ENCODE peak calls at places on chromosomes 5 and 9, in four cellular contexts. One of them, this sample, is unnamed.

GRCh38 chr5:61881821-61882220 is 424.2 kb upstream of the KIF2A start:
- DNase-seq in Caki2: peak; percentile 28
- DNase-seq in GM13976: no peak
- DNase-seq in GM03348: peak; percentile 64
- DNase-seq in this sample: no peak

GRCh38 chr9:123761905-123762605 is 167.9 kb downstream of the DENND1A start:
- DNase-seq in Caki2: peak; percentile 12
- DNase-seq in GM13976: no peak
- DNase-seq in GM03348: peak; percentile 12
- DNase-seq in this sample: no peak

GRCh38 chr5:89123607-89124006 is 240.6 kb upstream of the MEF2C start:
- DNase-seq in Caki2: no peak
- DNase-seq in GM13976: no peak
- DNase-seq in GM03348: no peak
- DNase-seq in this sample: no peak

GRCh38 chr9:36063804-36064447 is 27.2 kb downstream of the RECK start:
- DNase-seq in Caki2: no peak
- DNase-seq in GM13976: no peak
- DNase-seq in GM03348: peak; percentile 21
- DNase-seq in this sample: no peak

GRCh38 chr9:133597316-133597957 is 11.8 kb downstream of the FAM163B start:
- DNase-seq in Caki2: peak; percentile 21
- DNase-seq in GM13976: no peak
- DNase-seq in GM03348: no peak
- DNase-seq in this sample: no peak

GRCh38 chr5:167819406-167819805 is 472.0 kb upstream of the WWC1 start:
- DNase-seq in Caki2: no peak
- DNase-seq in GM13976: no peak
- DNase-seq in GM03348: no peak
- DNase-seq in this sample: no peak

GRCh38 chr9:123725389-123725788 is 204.5 kb downstream of the DENND1A start:
- DNase-seq in Caki2: no peak
- DNase-seq in GM13976: no peak
- DNase-seq in GM03348: peak; percentile 43
- DNase-seq in this sample: no peak

GRCh38 chr9:128434340-128434739 is 13.7 kb downstream of the CERCAM start:
- DNase-seq in Caki2: no peak
- DNase-seq in GM13976: peak; percentile 26
- DNase-seq in GM03348: no peak
- DNase-seq in this sample: no peak

GRCh38 chr9:114413909-114414308 is 26.1 kb upstream of the AKNA start:
- DNase-seq in Caki2: no peak
- DNase-seq in GM13976: no peak
- DNase-seq in GM03348: no peak
- DNase-seq in this sample: no peak

GRCh38 chr5:174825587-174825986 is 101.2 kb downstream of the MSX2 start:
- DNase-seq in Caki2: no peak
- DNase-seq in GM13976: no peak
- DNase-seq in GM03348: no peak
- DNase-seq in this sample: no peak

This sample was measured in breast epithelium.